ENCODE peak calls at places on chromosomes 4 and X, in four cellular contexts. G is H54, B is right cardiac atrium, Q is memory B cell. C is an unnamed sample.

GRCh38 chrX:10199212-10199611 is 42.4 kb downstream of the CLCN4 start:
- DNase-seq in Q (peak), B (no peak), G (no peak), C (no peak)

GRCh38 chr4:54879576-54879975 is 221.8 kb downstream of the KIT start:
- DNase-seq in B (no peak), G (peak), Q (no peak), C (no peak)

GRCh38 chr4:64551125-64551524 is 141.9 kb upstream of the TECRL start:
- DNase-seq in Q (no peak), B (no peak), G (no peak), C (no peak)

GRCh38 chr4:8594097-8595038 is 1.8 kb downstream of the CPZ start:
- DNase-seq in Q (no peak), G (peak), B (no peak), C (no peak)

GRCh38 chrX:6226053-6226645 is 2.5 kb downstream of the NLGN4X start:
- DNase-seq in B (peak), Q (no peak), G (no peak), C (no peak)

GRCh38 chr4:108367751-108368150 is 199.0 kb upstream of the LEF1 start:
- DNase-seq in Q (no peak), B (no peak), G (no peak), C (no peak)

GRCh38 chr4:76558391-76559235 is 123.6 kb downstream of the SHROOM3 start:
- DNase-seq in Q (no peak), B (no peak), G (no peak), C (no peak)

GRCh38 chr4:134624365-134624764 is 422.8 kb upstream of the PABPC4L start:
- DNase-seq in Q (no peak), B (no peak), G (no peak), C (no peak)

GRCh38 chr4:48902266-48902665 is 4.3 kb downstream of the OCIAD2 start:
- DNase-seq in G (peak), B (no peak), Q (no peak), C (no peak)

GRCh38 chr4:43835869-43836268 is 612.7 kb downstream of the KCTD8 start:
- DNase-seq in Q (no peak), B (no peak), G (no peak), C (no peak)

GRCh38 chr4:4541040-4541631 is 712 bp downstream of the STX18 start:
- DNase-seq in Q (peak), B (no peak), G (no peak), C (no peak)

GRCh38 chr4:55654131-55654530 is 18.0 kb upstream of the NMU start:
- DNase-seq in G (no peak), Q (no peak), B (no peak), C (no peak)

GRCh38 chr4:168832746-168833575 is 177.1 kb downstream of the CBR4 start:
- DNase-seq in G (no peak), B (peak), Q (no peak), C (no peak)

GRCh38 chr4:107794001-107794400 is 30.7 kb upstream of the SGMS2 start:
- DNase-seq in B (no peak), G (no peak), Q (no peak), C (no peak)

GRCh38 chr4:145316961-145317360 is 136.6 kb upstream of the OTUD4 start:
- DNase-seq in B (no peak), Q (no peak), G (no peak), C (no peak)

GRCh38 chr4:72641611-72642010 is 72.6 kb upstream of the ADAMTS3 start:
- DNase-seq in Q (no peak), G (no peak), B (no peak), C (no peak)

GRCh38 chr4:80532674-80533333 is 197.3 kb downstream of the CFAP299 start:
- DNase-seq in B (no peak), Q (no peak), G (no peak), C (no peak)

GRCh38 chr4:635851-636627 is 10.7 kb downstream of the PDE6B start:
- DNase-seq in G (no peak), Q (no peak), B (peak), C (no peak)